ENCODE peak calls at places on chromosomes 4 and X, in ten cellular contexts. N is NCI-H460; A is CD8-positive, alpha-beta memory T cell; Q is AG04449; W is stimulated activated CD8-positive, alpha-beta memory T cell treated with anti-CD3 and anti-CD28 coated beads, Interleukin-15, amount 100 ng/mL, for 4 hours; D is NCI-H1092 treated with DMSO at 0.1 percent for 48 hours; J is astrocyte of the spinal cord; L is cardiac muscle cell; G is A172; I is EL. P is an unnamed sample.

GRCh38 chrX:135432453-135432852 is 10.7 kb downstream of the SMIM10L2A start:
- DNase-seq in N (no peak), A (no peak), Q (no peak), W (no peak), D (no peak), J (no peak), L (no peak), G (no peak), I (no peak), P (no peak)

GRCh38 chr4:37453004-37453360 is 208.4 kb downstream of the NWD2 start:
- DNase-seq in N (peak; percentile 65), A (peak; percentile 44), Q (no peak), W (no peak), D (peak; percentile 74), J (peak; percentile 70), L (peak; percentile 82), G (peak; percentile 61), I (peak; percentile 56), P (peak; percentile 54)

GRCh38 chrX:70001269-70001668 is 48.5 kb downstream of the AWAT2 start:
- DNase-seq in N (no peak), A (no peak), Q (no peak), W (no peak), D (no peak), J (no peak), L (no peak), G (no peak), I (no peak), P (no peak)

GRCh38 chrX:80550722-80551121 is 130.5 kb downstream of the TENT5D start:
- DNase-seq in N (no peak), A (no peak), Q (no peak), W (no peak), D (no peak), J (no peak), L (peak; percentile 1), G (no peak), I (peak; percentile 0), P (peak; percentile 52)

GRCh38 chrX:46662188-46662587 is 88.6 kb downstream of the CHST7 start:
- DNase-seq in N (no peak), A (no peak), Q (no peak), W (no peak), D (no peak), J (no peak), L (no peak), G (no peak), I (no peak), P (no peak)

GRCh38 chr4:2515835-2516550 is 20.5 kb upstream of the FAM193A start:
- DNase-seq in N (no peak), A (no peak), Q (no peak), W (no peak), D (no peak), J (no peak), L (no peak), G (no peak), I (no peak), P (no peak)

GRCh38 chr4:89788243-89789072 is 48.5 kb downstream of the SNCA start:
- DNase-seq in N (no peak), A (no peak), Q (no peak), W (no peak), D (peak; percentile 65), J (peak; percentile 24), L (peak; percentile 65), G (peak; percentile 3), I (no peak), P (no peak)

GRCh38 chrX:149505671-149506070 is 565 bp upstream of the IDS start:
- DNase-seq in N (no peak), A (no peak), Q (no peak), W (no peak), D (no peak), J (no peak), L (no peak), G (no peak), I (no peak), P (no peak)

GRCh38 chr4:34649716-34650115 is 1594.6 kb downstream of the ARAP2 start:
- DNase-seq in N (no peak), A (no peak), Q (no peak), W (no peak), D (no peak), J (no peak), L (no peak), G (no peak), I (no peak), P (no peak)

GRCh38 chr4:10853196-10853595 is 168.6 kb upstream of the CLNK start:
- DNase-seq in N (no peak), A (no peak), Q (no peak), W (no peak), D (no peak), J (no peak), L (no peak), G (no peak), I (no peak), P (no peak)

GRCh38 chrX:49754238-49754857 is 58.6 kb upstream of the PAGE1 start:
- DNase-seq in N (peak; percentile 46), A (peak; percentile 43), Q (no peak), W (no peak), D (peak; percentile 39), J (peak; percentile 17), L (peak; percentile 56), G (peak; percentile 32), I (peak; percentile 4), P (peak; percentile 44)

GRCh38 chr4:2935762-2936743 is 27.2 kb downstream of the NOP14 start:
- DNase-seq in N (peak; percentile 71), A (no peak), Q (no peak), W (peak; percentile 31), D (no peak), J (peak; percentile 22), L (no peak), G (peak; percentile 99), I (peak; percentile 91), P (peak; percentile 69)

GRCh38 chr4:125041372-125041930 is 273.3 kb upstream of the FAT4 start:
- DNase-seq in N (no peak), A (no peak), Q (no peak), W (no peak), D (no peak), J (peak; percentile 24), L (no peak), G (peak; percentile 60), I (peak; percentile 8), P (no peak)

GRCh38 chr4:2321279-2322196 is 59.6 kb upstream of the MXD4 start:
- DNase-seq in N (no peak), A (no peak), Q (no peak), W (no peak), D (no peak), J (peak; percentile 17), L (no peak), G (no peak), I (no peak), P (no peak)